ENCODE peak calls at places on chromosomes 5 and 9, in five cellular contexts. P, I, K, H and G are unnamed samples.

GRCh38 chr9:129939426-129939825 is 103.6 kb downstream of the FNBP1 start:
- DNase-seq in P (no peak), I (no peak), K (no peak), H (no peak), G (peak; percentile 82)

GRCh38 chr5:135721548-135722090 is 112.8 kb upstream of the SLC25A48 start:
- DNase-seq in P (no peak), I (no peak), K (no peak), H (no peak), G (no peak)

GRCh38 chr5:77167695-77168111 is 42.8 kb upstream of the PDE8B start:
- DNase-seq in P (no peak), I (peak; percentile 90), K (no peak), H (no peak), G (no peak)

GRCh38 chr9:122402403-122403268 is 31.8 kb downstream of the PTGS1 start:
- DNase-seq in P (no peak), I (peak; percentile 99), K (no peak), H (no peak), G (no peak)

GRCh38 chr5:13987843-13988464 is 43.5 kb upstream of the DNAH5 start:
- DNase-seq in P (no peak), I (peak; percentile 70), K (peak; percentile 47), H (no peak), G (peak; percentile 25)

GRCh38 chr9:36091028-36091953 is 45.2 kb upstream of the GLIPR2 start:
- DNase-seq in P (no peak), I (peak; percentile 86), K (no peak), H (no peak), G (no peak)

GRCh38 chr9:96883922-96884321 is 29.6 kb upstream of the ZNF782 start:
- DNase-seq in P (no peak), I (no peak), K (no peak), H (no peak), G (no peak)

GRCh38 chr9:114450833-114451706 is 54.2 kb downstream of the WHRN start:
- DNase-seq in P (no peak), I (no peak), K (no peak), H (no peak), G (no peak)

GRCh38 chr5:157989296-157989695 is 130.4 kb upstream of the CLINT1 start:
- DNase-seq in P (no peak), I (peak; percentile 49), K (no peak), H (no peak), G (no peak)

GRCh38 chr9:77708416-77708815 is 60.3 kb upstream of the GNA14 start:
- DNase-seq in P (no peak), I (peak; percentile 85), K (no peak), H (no peak), G (no peak)

GRCh38 chr9:96222132-96222531 is 79.8 kb downstream of the HSD17B3 start:
- DNase-seq in P (no peak), I (no peak), K (no peak), H (no peak), G (no peak)

GRCh38 chr9:20930836-20931235 is 100.6 kb downstream of the HACD4 start:
- DNase-seq in P (no peak), I (no peak), K (no peak), H (no peak), G (no peak)

GRCh38 chr9:136197930-136198604 is 6.9 kb downstream of the LHX3 start:
- DNase-seq in P (no peak), I (no peak), K (no peak), H (no peak), G (no peak)

GRCh38 chr5:137735531-137736284 is at the start of gene KLHL3:
- DNase-seq in P (peak; percentile 7), I (peak; percentile 50), K (peak; percentile 80), H (peak; percentile 61), G (peak; percentile 20)

GRCh38 chr5:177314376-177315342 is 3.0 kb upstream of the MXD3 start:
- DNase-seq in P (no peak), I (no peak), K (no peak), H (peak; percentile 52), G (no peak)

GRCh38 chr5:28823231-28823630 is 1784.8 kb upstream of the CDH9 start:
- DNase-seq in P (no peak), I (no peak), K (no peak), H (no peak), G (no peak)

GRCh38 chr9:130112244-130113151 is 58.8 kb downstream of the GPR107 start:
- DNase-seq in P (no peak), I (no peak), K (no peak), H (no peak), G (no peak)

GRCh38 chr9:114861922-114862605 is 56.2 kb upstream of the TNFSF15 start:
- DNase-seq in P (no peak), I (no peak), K (no peak), H (no peak), G (no peak)

GRCh38 chr5:40383719-40384651 is 295.7 kb upstream of the PTGER4 start:
- DNase-seq in P (no peak), I (peak; percentile 89), K (no peak), H (no peak), G (no peak)

GRCh38 chr5:107228237-107228636 is 442.5 kb downstream of the EFNA5 start:
- DNase-seq in P (no peak), I (no peak), K (no peak), H (no peak), G (no peak)

GRCh38 chr9:77063645-77064285 is 44.3 kb downstream of the FOXB2 start:
- DNase-seq in P (no peak), I (peak; percentile 89), K (no peak), H (no peak), G (no peak)

GRCh38 chr5:82336566-82337351 is 58.6 kb upstream of the RPS23 start:
- DNase-seq in P (no peak), I (no peak), K (no peak), H (no peak), G (no peak)

GRCh38 chr9:110580850-110581249 is 1.3 kb upstream of the SVEP1 start:
- DNase-seq in P (no peak), I (peak; percentile 71), K (no peak), H (no peak), G (no peak)

GRCh38 chr9:136372561-136373299 is 739 bp downstream of the CARD9 start:
- DNase-seq in P (no peak), I (peak; percentile 80), K (peak; percentile 74), H (peak; percentile 82), G (peak; percentile 49)

GRCh38 chr5:114261989-114262388 is 99.9 kb upstream of the KCNN2 start:
- DNase-seq in P (no peak), I (no peak), K (no peak), H (no peak), G (no peak)

GRCh38 chr9:18366184-18366583 is 107.8 kb upstream of the ADAMTSL1 start:
- DNase-seq in P (no peak), I (no peak), K (no peak), H (no peak), G (no peak)

GRCh38 chr9:13143281-13143680 is 136.2 kb downstream of the MPDZ start:
- DNase-seq in P (no peak), I (no peak), K (no peak), H (no peak), G (no peak)

GRCh38 chr5:17216176-17216973 is 1.1 kb upstream of the BASP1 start:
- DNase-seq in P (peak; percentile 60), I (peak; percentile 82), K (peak; percentile 86), H (peak; percentile 86), G (peak; percentile 82)

GRCh38 chr5:1134478-1134877 is 22.6 kb upstream of the SLC12A7 start:
- DNase-seq in P (no peak), I (no peak), K (no peak), H (no peak), G (no peak)

GRCh38 chr5:2147504-2148311 is 265.0 kb upstream of the IRX4 start:
- DNase-seq in P (no peak), I (no peak), K (no peak), H (no peak), G (no peak)

GRCh38 chr9:32915802-32916201 is 85.6 kb downstream of the APTX start:
- DNase-seq in P (no peak), I (no peak), K (no peak), H (no peak), G (no peak)

GRCh38 chr9:95726756-95727155 is 148.7 kb upstream of the ERCC6L2 start:
- DNase-seq in P (no peak), I (peak; percentile 48), K (no peak), H (no peak), G (peak; percentile 4)

GRCh38 chr5:120765189-120765588 is 301.1 kb downstream of the PRR16 start:
- DNase-seq in P (no peak), I (peak; percentile 77), K (no peak), H (no peak), G (no peak)

GRCh38 chr9:21682981-21683380 is 119.5 kb upstream of the MTAP start:
- DNase-seq in P (no peak), I (peak; percentile 73), K (no peak), H (no peak), G (peak; percentile 90)

GRCh38 chr9:93093449-93094293 is 2.3 kb upstream of the CARD19 start:
- DNase-seq in P (no peak), I (no peak), K (no peak), H (peak; percentile 64), G (no peak)

GRCh38 chr9:121779381-121780117 is 128.1 kb downstream of the DAB2IP start:
- DNase-seq in P (no peak), I (peak; percentile 51), K (no peak), H (peak; percentile 57), G (no peak)

GRCh38 chr5:59356813-59357381 is 536.6 kb downstream of the PDE4D start:
- DNase-seq in P (no peak), I (peak; percentile 27), K (peak; percentile 18), H (no peak), G (no peak)